ENCODE peak calls at places on chromosome 2, in ten cellular contexts. One of them, this sample, is unnamed.

GRCh38 chr2:119649364-119649917 is 29.6 kb upstream of the TMEM177 start:
- DNase-seq in EL: peak
- DNase-seq in GDM1: no peak
- DNase-seq in stimulated activated CD4-positive, alpha-beta T cell treated with anti-CD3 and anti-CD28 coated beads, TNF-alpha, amount 100 ng/mL, for 48 hours: no peak
- DNase-seq in GM23248: peak
- DNase-seq in aorta: no peak
- DNase-seq in GM10248: no peak
- DNase-seq in kidney glomerular epithelial cell: no peak
- DNase-seq in NCI-H526 treated with DMSO at 0.1 percent for 48 hours: no peak
- DNase-seq in activated T-cell treated with anti-CD3 and anti-CD28 coated beads, Interleukin-2, amount 50 U/mL, for 72 hours: no peak
- DNase-seq in this sample: peak

GRCh38 chr2:159773426-159773825 is 24.6 kb downstream of the CD302 start:
- DNase-seq in EL: peak
- DNase-seq in GDM1: no peak
- DNase-seq in stimulated activated CD4-positive, alpha-beta T cell treated with anti-CD3 and anti-CD28 coated beads, TNF-alpha, amount 100 ng/mL, for 48 hours: no peak
- DNase-seq in GM23248: peak
- DNase-seq in aorta: no peak
- DNase-seq in GM10248: no peak
- DNase-seq in kidney glomerular epithelial cell: no peak
- DNase-seq in NCI-H526 treated with DMSO at 0.1 percent for 48 hours: no peak
- DNase-seq in activated T-cell treated with anti-CD3 and anti-CD28 coated beads, Interleukin-2, amount 50 U/mL, for 72 hours: no peak
- DNase-seq in this sample: peak

GRCh38 chr2:83817511-83817910 is 641.6 kb downstream of the SUCLG1 start:
- DNase-seq in EL: peak
- DNase-seq in GDM1: peak
- DNase-seq in stimulated activated CD4-positive, alpha-beta T cell treated with anti-CD3 and anti-CD28 coated beads, TNF-alpha, amount 100 ng/mL, for 48 hours: no peak
- DNase-seq in GM23248: peak
- DNase-seq in aorta: no peak
- DNase-seq in GM10248: no peak
- DNase-seq in kidney glomerular epithelial cell: no peak
- DNase-seq in NCI-H526 treated with DMSO at 0.1 percent for 48 hours: no peak
- DNase-seq in activated T-cell treated with anti-CD3 and anti-CD28 coated beads, Interleukin-2, amount 50 U/mL, for 72 hours: no peak
- DNase-seq in this sample: peak

GRCh38 chr2:175256806-175257585 is 75.5 kb upstream of the ATP5MC3 start:
- DNase-seq in EL: no peak
- DNase-seq in GDM1: no peak
- DNase-seq in stimulated activated CD4-positive, alpha-beta T cell treated with anti-CD3 and anti-CD28 coated beads, TNF-alpha, amount 100 ng/mL, for 48 hours: no peak
- DNase-seq in GM23248: no peak
- DNase-seq in aorta: peak
- DNase-seq in GM10248: no peak
- DNase-seq in kidney glomerular epithelial cell: no peak
- DNase-seq in NCI-H526 treated with DMSO at 0.1 percent for 48 hours: no peak
- DNase-seq in activated T-cell treated with anti-CD3 and anti-CD28 coated beads, Interleukin-2, amount 50 U/mL, for 72 hours: no peak
- DNase-seq in this sample: no peak

GRCh38 chr2:20680744-20681143 is 13.8 kb downstream of the GDF7 start:
- DNase-seq in EL: no peak
- DNase-seq in GDM1: no peak
- DNase-seq in stimulated activated CD4-positive, alpha-beta T cell treated with anti-CD3 and anti-CD28 coated beads, TNF-alpha, amount 100 ng/mL, for 48 hours: no peak
- DNase-seq in GM23248: no peak
- DNase-seq in aorta: no peak
- DNase-seq in GM10248: no peak
- DNase-seq in kidney glomerular epithelial cell: no peak
- DNase-seq in NCI-H526 treated with DMSO at 0.1 percent for 48 hours: no peak
- DNase-seq in activated T-cell treated with anti-CD3 and anti-CD28 coated beads, Interleukin-2, amount 50 U/mL, for 72 hours: no peak
- DNase-seq in this sample: no peak

GRCh38 chr2:205024822-205025518 is 479.7 kb downstream of the PARD3B start:
- DNase-seq in EL: peak
- DNase-seq in GDM1: peak
- DNase-seq in stimulated activated CD4-positive, alpha-beta T cell treated with anti-CD3 and anti-CD28 coated beads, TNF-alpha, amount 100 ng/mL, for 48 hours: peak
- DNase-seq in GM23248: peak
- DNase-seq in aorta: no peak
- DNase-seq in GM10248: no peak
- DNase-seq in kidney glomerular epithelial cell: peak
- DNase-seq in NCI-H526 treated with DMSO at 0.1 percent for 48 hours: no peak
- DNase-seq in activated T-cell treated with anti-CD3 and anti-CD28 coated beads, Interleukin-2, amount 50 U/mL, for 72 hours: peak
- DNase-seq in this sample: peak

GRCh38 chr2:221166283-221166682 is 405.8 kb downstream of the EPHA4 start:
- DNase-seq in EL: peak
- DNase-seq in GDM1: no peak
- DNase-seq in stimulated activated CD4-positive, alpha-beta T cell treated with anti-CD3 and anti-CD28 coated beads, TNF-alpha, amount 100 ng/mL, for 48 hours: no peak
- DNase-seq in GM23248: peak
- DNase-seq in aorta: no peak
- DNase-seq in GM10248: no peak
- DNase-seq in kidney glomerular epithelial cell: no peak
- DNase-seq in NCI-H526 treated with DMSO at 0.1 percent for 48 hours: no peak
- DNase-seq in activated T-cell treated with anti-CD3 and anti-CD28 coated beads, Interleukin-2, amount 50 U/mL, for 72 hours: no peak
- DNase-seq in this sample: no peak

GRCh38 chr2:111178730-111179405 is 58.2 kb downstream of the BCL2L11 start:
- DNase-seq in EL: peak
- DNase-seq in GDM1: no peak
- DNase-seq in stimulated activated CD4-positive, alpha-beta T cell treated with anti-CD3 and anti-CD28 coated beads, TNF-alpha, amount 100 ng/mL, for 48 hours: no peak
- DNase-seq in GM23248: no peak
- DNase-seq in aorta: no peak
- DNase-seq in GM10248: no peak
- DNase-seq in kidney glomerular epithelial cell: peak
- DNase-seq in NCI-H526 treated with DMSO at 0.1 percent for 48 hours: peak
- DNase-seq in activated T-cell treated with anti-CD3 and anti-CD28 coated beads, Interleukin-2, amount 50 U/mL, for 72 hours: no peak
- DNase-seq in this sample: peak

GRCh38 chr2:21267232-21267835 is 143.6 kb downstream of the TDRD15 start:
- DNase-seq in EL: no peak
- DNase-seq in GDM1: no peak
- DNase-seq in stimulated activated CD4-positive, alpha-beta T cell treated with anti-CD3 and anti-CD28 coated beads, TNF-alpha, amount 100 ng/mL, for 48 hours: no peak
- DNase-seq in GM23248: no peak
- DNase-seq in aorta: no peak
- DNase-seq in GM10248: no peak
- DNase-seq in kidney glomerular epithelial cell: no peak
- DNase-seq in NCI-H526 treated with DMSO at 0.1 percent for 48 hours: no peak
- DNase-seq in activated T-cell treated with anti-CD3 and anti-CD28 coated beads, Interleukin-2, amount 50 U/mL, for 72 hours: no peak
- DNase-seq in this sample: no peak

GRCh38 chr2:10497797-10498251 is 49.7 kb upstream of the ODC1 start:
- DNase-seq in EL: peak
- DNase-seq in GDM1: no peak
- DNase-seq in stimulated activated CD4-positive, alpha-beta T cell treated with anti-CD3 and anti-CD28 coated beads, TNF-alpha, amount 100 ng/mL, for 48 hours: peak
- DNase-seq in GM23248: peak
- DNase-seq in aorta: no peak
- DNase-seq in GM10248: no peak
- DNase-seq in kidney glomerular epithelial cell: peak
- DNase-seq in NCI-H526 treated with DMSO at 0.1 percent for 48 hours: no peak
- DNase-seq in activated T-cell treated with anti-CD3 and anti-CD28 coated beads, Interleukin-2, amount 50 U/mL, for 72 hours: peak
- DNase-seq in this sample: peak

GRCh38 chr2:149038442-149039212 is at the start of gene LYPD6B:
- DNase-seq in EL: peak
- DNase-seq in GDM1: no peak
- DNase-seq in stimulated activated CD4-positive, alpha-beta T cell treated with anti-CD3 and anti-CD28 coated beads, TNF-alpha, amount 100 ng/mL, for 48 hours: no peak
- DNase-seq in GM23248: peak
- DNase-seq in aorta: no peak
- DNase-seq in GM10248: peak
- DNase-seq in kidney glomerular epithelial cell: no peak
- DNase-seq in NCI-H526 treated with DMSO at 0.1 percent for 48 hours: peak
- DNase-seq in activated T-cell treated with anti-CD3 and anti-CD28 coated beads, Interleukin-2, amount 50 U/mL, for 72 hours: peak
- DNase-seq in this sample: no peak

GRCh38 chr2:102789349-102790085 is 27.7 kb downstream of the TMEM182 start:
- DNase-seq in EL: no peak
- DNase-seq in GDM1: no peak
- DNase-seq in stimulated activated CD4-positive, alpha-beta T cell treated with anti-CD3 and anti-CD28 coated beads, TNF-alpha, amount 100 ng/mL, for 48 hours: no peak
- DNase-seq in GM23248: no peak
- DNase-seq in aorta: no peak
- DNase-seq in GM10248: no peak
- DNase-seq in kidney glomerular epithelial cell: no peak
- DNase-seq in NCI-H526 treated with DMSO at 0.1 percent for 48 hours: peak
- DNase-seq in activated T-cell treated with anti-CD3 and anti-CD28 coated beads, Interleukin-2, amount 50 U/mL, for 72 hours: no peak
- DNase-seq in this sample: no peak